ENCODE peak calls at places on chromosomes 5 and 9, in eight cellular contexts. N, R, P, E, Z, U, Q and W are unnamed samples.
A peak's percentile ranks its signal among the peaks of the same experiment; 100 is the strongest.

GRCh38 chr9:93223241-93224180 is 39.6 kb downstream of the WNK2 start:
- DNase-seq in R (no peak), N (no peak), U (peak; percentile 19), E (no peak), Z (no peak), Q (no peak), P (no peak), W (no peak)

GRCh38 chr9:35044071-35044470 is 28.4 kb downstream of the VCP start:
- DNase-seq in E (no peak), N (no peak), R (no peak), Z (no peak), P (no peak), Q (no peak), U (no peak), W (no peak)

GRCh38 chr9:77433675-77434445 is 214.3 kb downstream of the GNA14 start:
- DNase-seq in Z (peak; percentile 37), E (peak; percentile 16), Q (peak; percentile 36), R (peak; percentile 76), N (peak; percentile 3), U (peak; percentile 38), P (peak; percentile 75), W (no peak)

GRCh38 chr9:116081437-116082110 is 72.0 kb upstream of the PAPPA start:
- DNase-seq in N (no peak), U (no peak), R (no peak), E (no peak), Q (no peak), Z (no peak), P (no peak), W (no peak)

GRCh38 chr5:154753792-154754191 is 1.4 kb upstream of the LARP1 start:
- DNase-seq in R (peak; percentile 89), Z (no peak), P (no peak), Q (no peak), N (no peak), E (no peak), U (no peak), W (no peak)

GRCh38 chr9:136844766-136845464 is 2.6 kb downstream of the AJM1 start:
- DNase-seq in Q (no peak), P (no peak), E (no peak), Z (no peak), N (no peak), U (no peak), R (no peak), W (no peak)

GRCh38 chr5:124263680-124264491 is 482.6 kb downstream of the ZNF608 start:
- DNase-seq in P (no peak), R (no peak), N (no peak), Q (no peak), Z (peak; percentile 78), U (peak; percentile 41), E (no peak), W (peak; percentile 59)

GRCh38 chr9:110179734-110180133 is 28.2 kb downstream of the C9orf152 start:
- DNase-seq in E (no peak), Q (peak; percentile 62), R (no peak), P (no peak), N (no peak), Z (no peak), U (no peak), W (no peak)